ENCODE peak calls at places on chromosomes 3 and 15, in five cellular contexts. One of them, this sample, is unnamed. For H3K36me3, the result is how much of the 10 kb centered on the place peaks cover.

GRCh38 chr3:23865595-23866396 is 51.0 kb downstream of the NKIRAS1 start:
- DNase-seq in Panc1: no peak
- DNase-seq in heart left ventricle: peak
- DNase-seq in stomach: no peak
- DNase-seq in mucosa of descending colon: no peak
- DNase-seq in this sample: peak

GRCh38 chr3:48423241-48423882 is 6.5 kb downstream of the PLXNB1 start:
- DNase-seq in Panc1: no peak
- DNase-seq in mucosa of descending colon: no peak
- DNase-seq in stomach: no peak
- DNase-seq in heart left ventricle: no peak
- DNase-seq in this sample: no peak

GRCh38 chr3:14452676-14453367 is 50.4 kb downstream of the SLC6A6 start:
- DNase-seq in heart left ventricle: peak
- DNase-seq in stomach: peak
- DNase-seq in Panc1: no peak
- DNase-seq in mucosa of descending colon: peak
- DNase-seq in this sample: peak

GRCh38 chr15:44319385-44319784 is 30.9 kb downstream of the GOLM2 start:
- DNase-seq in heart left ventricle: no peak
- DNase-seq in stomach: no peak
- DNase-seq in Panc1: no peak
- DNase-seq in mucosa of descending colon: no peak
- DNase-seq in this sample: no peak

GRCh38 chr15:64019764-64020163 is 26.5 kb downstream of the DAPK2 start:
- DNase-seq in heart left ventricle: peak
- DNase-seq in Panc1: peak
- DNase-seq in mucosa of descending colon: no peak
- DNase-seq in stomach: peak
- DNase-seq in this sample: peak

GRCh38 chr3:48716508-48716981 is 476 bp downstream of the IP6K2 start:
- DNase-seq in Panc1: no peak
- DNase-seq in stomach: no peak
- DNase-seq in mucosa of descending colon: no peak
- DNase-seq in heart left ventricle: peak
- DNase-seq in this sample: no peak

GRCh38 chr3:146513386-146514051 is 30.9 kb downstream of the PLSCR1 start:
- DNase-seq in mucosa of descending colon: no peak
- DNase-seq in heart left ventricle: no peak
- DNase-seq in stomach: no peak
- DNase-seq in Panc1: no peak
- DNase-seq in this sample: no peak

GRCh38 chr15:60704717-60705116 is 225.8 kb upstream of the ICE2 start:
- DNase-seq in stomach: no peak
- DNase-seq in Panc1: no peak
- DNase-seq in heart left ventricle: no peak
- DNase-seq in mucosa of descending colon: no peak
- DNase-seq in this sample: no peak

GRCh38 chr3:144341461-144341860 is 369.8 kb downstream of the DIPK2A start:
- DNase-seq in heart left ventricle: no peak
- DNase-seq in stomach: no peak
- DNase-seq in Panc1: no peak
- DNase-seq in mucosa of descending colon: no peak
- DNase-seq in this sample: no peak

GRCh38 chr3:179682681-179683080 is 29.8 kb downstream of the USP13 start:
- DNase-seq in heart left ventricle: no peak
- DNase-seq in mucosa of descending colon: no peak
- DNase-seq in Panc1: no peak
- DNase-seq in stomach: no peak
- DNase-seq in this sample: no peak

GRCh38 chr3:151439652-151440125 is 21.2 kb downstream of the IGSF10 start:
- DNase-seq in mucosa of descending colon: no peak
- DNase-seq in Panc1: peak
- DNase-seq in heart left ventricle: no peak
- DNase-seq in stomach: no peak
- DNase-seq in this sample: peak

GRCh38 chr3:119609301-119609700 is 11.6 kb downstream of the PLA1A start:
- DNase-seq in mucosa of descending colon: no peak
- DNase-seq in heart left ventricle: no peak
- DNase-seq in stomach: no peak
- DNase-seq in Panc1: no peak
- DNase-seq in this sample: no peak

GRCh38 chr15:83717010-83717409 is 63.1 kb downstream of the ADAMTSL3 start:
- DNase-seq in mucosa of descending colon: no peak
- DNase-seq in heart left ventricle: no peak
- DNase-seq in Panc1: no peak
- DNase-seq in stomach: no peak
- DNase-seq in this sample: no peak

GRCh38 chr3:65170357-65171090 is 482.7 kb upstream of the ADAMTS9 start:
- DNase-seq in mucosa of descending colon: peak
- DNase-seq in stomach: peak
- DNase-seq in Panc1: no peak
- DNase-seq in heart left ventricle: peak
- DNase-seq in this sample: peak

GRCh38 chr3:184500344-184500923 is 61.2 kb upstream of the EPHB3 start:
- DNase-seq in Panc1: no peak
- DNase-seq in mucosa of descending colon: no peak
- DNase-seq in heart left ventricle: no peak
- DNase-seq in stomach: no peak
- DNase-seq in this sample: no peak

GRCh38 chr3:10002951-10003350 is 16.3 kb upstream of the EMC3 start:
- DNase-seq in stomach: no peak
- DNase-seq in heart left ventricle: no peak
- DNase-seq in Panc1: no peak
- DNase-seq in mucosa of descending colon: no peak
- DNase-seq in this sample: no peak

GRCh38 chr15:89783861-89784685 is 7.9 kb downstream of the MESP2 start:
- DNase-seq in Panc1: no peak
- DNase-seq in heart left ventricle: no peak
- DNase-seq in mucosa of descending colon: peak
- DNase-seq in stomach: no peak
- DNase-seq in this sample: peak

GRCh38 chr15:52019394-52020252 is 604 bp downstream of the MAPK6 start:
- DNase-seq in heart left ventricle: peak
- DNase-seq in mucosa of descending colon: peak
- DNase-seq in stomach: peak
- DNase-seq in Panc1: peak
- DNase-seq in this sample: peak

GRCh38 chr15:68412218-68412617 is 19.7 kb downstream of the ITGA11 start:
- DNase-seq in mucosa of descending colon: no peak
- DNase-seq in stomach: no peak
- DNase-seq in heart left ventricle: no peak
- DNase-seq in Panc1: no peak
- DNase-seq in this sample: no peak

GRCh38 chr3:157667493-157667892 is 164.3 kb upstream of the VEPH1 start:
- DNase-seq in mucosa of descending colon: no peak
- DNase-seq in heart left ventricle: no peak
- DNase-seq in Panc1: no peak
- DNase-seq in stomach: no peak
- DNase-seq in this sample: no peak

GRCh38 chr3:45553469-45553974 is 41.0 kb upstream of the LIMD1 start:
- DNase-seq in mucosa of descending colon: no peak
- DNase-seq in Panc1: no peak
- DNase-seq in heart left ventricle: peak
- DNase-seq in stomach: peak
- DNase-seq in this sample: no peak

GRCh38 chr15:64810499-64811326 is 14.7 kb downstream of the PIF1 start:
- DNase-seq in stomach: no peak
- DNase-seq in heart left ventricle: no peak
- DNase-seq in mucosa of descending colon: no peak
- DNase-seq in Panc1: no peak
- DNase-seq in this sample: no peak

DNA sequence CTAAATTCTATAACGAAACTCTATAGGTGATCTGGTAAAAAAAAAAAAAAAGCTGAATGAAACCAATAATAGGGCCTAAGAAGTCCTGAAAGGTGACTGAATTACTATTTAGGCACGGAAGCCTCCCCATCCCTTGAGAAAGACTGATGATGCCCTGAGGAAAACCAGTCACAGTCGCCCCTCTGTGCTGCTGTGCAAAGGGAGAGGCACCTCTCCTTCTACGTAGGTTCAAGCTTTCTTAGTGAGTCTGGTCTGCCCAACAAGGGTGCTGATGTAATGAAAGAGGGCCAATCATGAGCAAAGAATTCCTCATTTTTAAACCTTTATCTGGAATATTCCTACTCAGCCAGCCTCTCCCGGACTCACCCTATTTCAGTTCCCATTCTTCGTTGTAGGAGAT is 11.9 kb downstream of the NPHP3 start:
- DNase-seq in Panc1: no peak
- DNase-seq in mucosa of descending colon: no peak
- DNase-seq in heart left ventricle: no peak
- DNase-seq in stomach: no peak
- DNase-seq in this sample: no peak
- H3K36me3 ChIP-seq in Panc1: under half
- H3K36me3 ChIP-seq in mucosa of descending colon: under half
- H3K36me3 ChIP-seq in heart left ventricle: under half
- H3K36me3 ChIP-seq in stomach: half or more
- H3K36me3 ChIP-seq in this sample: under half

GRCh38 chr15:34719883-34720148 is 35.0 kb downstream of the GJD2 start:
- DNase-seq in mucosa of descending colon: no peak
- DNase-seq in stomach: no peak
- DNase-seq in heart left ventricle: no peak
- DNase-seq in Panc1: no peak
- DNase-seq in this sample: no peak

GRCh38 chr15:34721157-34721801 is 33.5 kb downstream of the GJD2 start:
- DNase-seq in heart left ventricle: no peak
- DNase-seq in Panc1: no peak
- DNase-seq in stomach: no peak
- DNase-seq in mucosa of descending colon: no peak
- DNase-seq in this sample: no peak

GRCh38 chr15:34719051-34719882 is 35.5 kb downstream of the GJD2 start:
- DNase-seq in heart left ventricle: no peak
- DNase-seq in mucosa of descending colon: no peak
- DNase-seq in stomach: no peak
- DNase-seq in Panc1: no peak
- DNase-seq in this sample: no peak

GRCh38 chr15:34724486-34724885 is 30.3 kb downstream of the GJD2 start:
- DNase-seq in stomach: no peak
- DNase-seq in heart left ventricle: no peak
- DNase-seq in mucosa of descending colon: no peak
- DNase-seq in Panc1: no peak
- DNase-seq in this sample: no peak

GRCh38 chr15:34721802-34722795 is 32.7 kb downstream of the GJD2 start:
- DNase-seq in mucosa of descending colon: no peak
- DNase-seq in stomach: no peak
- DNase-seq in Panc1: no peak
- DNase-seq in heart left ventricle: peak
- DNase-seq in this sample: peak
- H3K4me3 ChIP-seq in mucosa of descending colon: no peak
- H3K4me3 ChIP-seq in stomach: peak
- H3K4me3 ChIP-seq in Panc1: no peak
- H3K4me3 ChIP-seq in heart left ventricle: peak
- H3K4me3 ChIP-seq in this sample: no peak

GRCh38 chr3:52596658-52597265 is 60.4 kb downstream of the UQCC5 start:
- DNase-seq in mucosa of descending colon: no peak
- DNase-seq in heart left ventricle: no peak
- DNase-seq in Panc1: no peak
- DNase-seq in stomach: no peak
- DNase-seq in this sample: no peak

GRCh38 chr3:52600258-52600657 is 63.9 kb downstream of the UQCC5 start:
- DNase-seq in heart left ventricle: no peak
- DNase-seq in Panc1: no peak
- DNase-seq in stomach: no peak
- DNase-seq in mucosa of descending colon: no peak
- DNase-seq in this sample: no peak
- H3K36me3 ChIP-seq in heart left ventricle: under half
- H3K36me3 ChIP-seq in Panc1: under half
- H3K36me3 ChIP-seq in stomach: half or more
- H3K36me3 ChIP-seq in mucosa of descending colon: under half
- H3K36me3 ChIP-seq in this sample: under half

GRCh38 chr3:114582929-114583328 is 289.1 kb downstream of the TIGIT start:
- DNase-seq in heart left ventricle: no peak
- DNase-seq in mucosa of descending colon: no peak
- DNase-seq in Panc1: no peak
- DNase-seq in stomach: no peak
- DNase-seq in this sample: no peak

GRCh38 chr3:114585687-114586086 is 291.9 kb downstream of the TIGIT start:
- DNase-seq in stomach: no peak
- DNase-seq in mucosa of descending colon: no peak
- DNase-seq in heart left ventricle: no peak
- DNase-seq in Panc1: no peak
- DNase-seq in this sample: no peak

GRCh38 chr3:114586119-114586518 is 292.3 kb downstream of the TIGIT start:
- DNase-seq in stomach: no peak
- DNase-seq in mucosa of descending colon: no peak
- DNase-seq in Panc1: no peak
- DNase-seq in heart left ventricle: no peak
- DNase-seq in this sample: no peak

GRCh38 chr3:114587973-114588372 is 294.1 kb downstream of the TIGIT start:
- DNase-seq in Panc1: no peak
- DNase-seq in mucosa of descending colon: no peak
- DNase-seq in stomach: no peak
- DNase-seq in heart left ventricle: no peak
- DNase-seq in this sample: no peak

DNA sequence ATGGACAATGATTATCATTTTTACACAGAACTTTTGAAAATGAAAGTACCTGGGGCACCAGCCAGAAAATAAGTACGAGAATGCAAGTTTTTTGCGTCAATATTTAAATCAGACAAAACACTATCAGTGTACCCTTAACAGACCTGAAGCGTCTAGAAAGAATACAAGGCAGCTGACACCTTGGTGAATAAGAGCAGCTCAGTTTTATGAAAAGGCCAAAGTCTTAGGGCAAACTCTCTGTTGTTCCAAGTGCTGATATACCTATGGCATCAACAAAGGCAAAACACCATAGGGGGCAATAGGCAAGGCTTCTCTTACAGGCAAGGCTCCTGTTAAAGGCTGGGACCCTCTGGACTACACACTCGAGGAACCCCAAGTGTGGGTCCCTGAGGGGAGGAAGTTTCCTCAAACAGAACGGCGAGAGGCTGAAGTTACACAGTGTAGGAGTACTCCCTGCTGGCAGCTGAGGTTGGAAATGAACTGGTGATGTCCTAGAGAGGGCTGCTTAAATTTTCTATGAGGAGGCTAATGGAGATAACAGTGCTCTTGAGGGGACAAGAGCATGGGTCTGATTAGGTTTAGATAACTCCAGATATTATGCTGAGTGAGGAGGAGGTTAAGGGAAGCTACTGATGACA is 291.0 kb downstream of the TIGIT start:
- DNase-seq in mucosa of descending colon: no peak
- DNase-seq in stomach: no peak
- DNase-seq in Panc1: no peak
- DNase-seq in heart left ventricle: peak
- DNase-seq in this sample: no peak
- H3K4me3 ChIP-seq in mucosa of descending colon: no peak
- H3K4me3 ChIP-seq in stomach: no peak
- H3K4me3 ChIP-seq in Panc1: no peak
- H3K4me3 ChIP-seq in heart left ventricle: peak
- H3K4me3 ChIP-seq in this sample: no peak